ENCODE peak calls at places on chromosomes 5 and 9, in four cellular contexts. O, P, G and H are unnamed samples.
A peak's percentile ranks its signal among the peaks of the same experiment; 100 is the strongest.

GRCh38 chr9:35800530-35800929 is 9.1 kb downstream of the NPR2 start:
- DNase-seq in O (no peak), P (no peak), G (no peak), H (no peak)

GRCh38 chr5:1555011-1555807 is 31.4 kb upstream of the LPCAT1 start:
- DNase-seq in O (no peak), P (no peak), G (no peak), H (no peak)

GRCh38 chr5:20340123-20340522 is 352.1 kb upstream of the CDH18 start:
- DNase-seq in O (no peak), P (no peak), G (no peak), H (no peak)

GRCh38 chr9:33861917-33862453 is 45.0 kb downstream of the UBE2R2 start:
- DNase-seq in O (no peak), P (no peak), G (no peak), H (no peak)

GRCh38 chr5:74312746-74313145 is 327.8 kb downstream of the ENC1 start:
- DNase-seq in O (no peak), P (no peak), G (no peak), H (no peak)

GRCh38 chr9:16335788-16336580 is 534.5 kb downstream of the BNC2 start:
- DNase-seq in O (peak; percentile 95), P (no peak), G (no peak), H (no peak)

GRCh38 chr5:68070641-68071191 is 144.8 kb upstream of the PIK3R1 start:
- DNase-seq in O (no peak), P (no peak), G (peak; percentile 67), H (no peak)

GRCh38 chr5:36202521-36202961 is 39.2 kb downstream of the NADK2 start:
- DNase-seq in O (peak; percentile 15), P (no peak), G (no peak), H (no peak)

GRCh38 chr5:78549043-78549442 is 99.5 kb downstream of the LHFPL2 start:
- DNase-seq in O (no peak), P (no peak), G (no peak), H (no peak)

GRCh38 chr9:35996358-35996970 is 38.5 kb upstream of the OR2S2 start:
- DNase-seq in O (no peak), P (peak; percentile 74), G (no peak), H (no peak)

GRCh38 chr9:111743275-111743674 is 51.5 kb downstream of the SHOC1 start:
- DNase-seq in O (no peak), P (no peak), G (no peak), H (no peak)

GRCh38 chr9:72560086-72560485 is 38.7 kb downstream of the TMC1 start:
- DNase-seq in O (no peak), P (no peak), G (no peak), H (no peak)

GRCh38 chr5:167934561-167934971 is 356.9 kb upstream of the WWC1 start:
- DNase-seq in O (no peak), P (no peak), G (no peak), H (no peak)

GRCh38 chr9:27150758-27151431 is 41.9 kb downstream of the TEK start:
- DNase-seq in O (no peak), P (no peak), G (no peak), H (no peak)

GRCh38 chr9:121824651-121825480 is 173.4 kb downstream of the DAB2IP start:
- DNase-seq in O (no peak), P (peak; percentile 67), G (no peak), H (peak; percentile 16)

GRCh38 chr5:145854651-145855258 is 18.1 kb downstream of the GRXCR2 start:
- DNase-seq in O (peak; percentile 36), P (peak; percentile 68), G (no peak), H (peak; percentile 86)

GRCh38 chr5:150036513-150036912 is 36.0 kb downstream of the HMGXB3 start:
- DNase-seq in O (peak; percentile 93), P (no peak), G (no peak), H (peak; percentile 70)

GRCh38 chr5:90898330-90899013 is 339.9 kb downstream of the ADGRV1 start:
- DNase-seq in O (no peak), P (no peak), G (no peak), H (no peak)

GRCh38 chr9:99778308-99778707 is 43.4 kb upstream of the NR4A3 start:
- DNase-seq in O (peak; percentile 43), P (no peak), G (no peak), H (no peak)

GRCh38 chr5:142922223-142922952 is 152.2 kb downstream of the ARHGAP26 start:
- DNase-seq in O (no peak), P (no peak), G (peak; percentile 26), H (no peak)

GRCh38 chr9:97572196-97572891 is 60.8 kb downstream of the TSTD2 start:
- DNase-seq in O (no peak), P (no peak), G (no peak), H (no peak)

GRCh38 chr5:149162401-149163084 is 21.2 kb downstream of the ABLIM3 start:
- DNase-seq in O (no peak), P (no peak), G (no peak), H (no peak)

GRCh38 chr9:136172412-136173079 is 32.4 kb downstream of the LHX3 start:
- DNase-seq in O (no peak), P (peak; percentile 68), G (no peak), H (no peak)

GRCh38 chr5:98827161-98827560 is 53.7 kb downstream of the RGMB start:
- DNase-seq in O (peak; percentile 16), P (no peak), G (no peak), H (peak; percentile 56)

GRCh38 chr5:89343666-89344065 is 460.7 kb upstream of the MEF2C start:
- DNase-seq in O (no peak), P (no peak), G (peak; percentile 74), H (no peak)

GRCh38 chr5:173881811-173882575 is 6.2 kb upstream of the CPEB4 start:
- DNase-seq in O (no peak), P (no peak), G (no peak), H (no peak)

GRCh38 chr5:172091956-172092732 is 85.7 kb upstream of the FBXW11 start:
- DNase-seq in O (no peak), P (no peak), G (no peak), H (no peak)

DNA sequence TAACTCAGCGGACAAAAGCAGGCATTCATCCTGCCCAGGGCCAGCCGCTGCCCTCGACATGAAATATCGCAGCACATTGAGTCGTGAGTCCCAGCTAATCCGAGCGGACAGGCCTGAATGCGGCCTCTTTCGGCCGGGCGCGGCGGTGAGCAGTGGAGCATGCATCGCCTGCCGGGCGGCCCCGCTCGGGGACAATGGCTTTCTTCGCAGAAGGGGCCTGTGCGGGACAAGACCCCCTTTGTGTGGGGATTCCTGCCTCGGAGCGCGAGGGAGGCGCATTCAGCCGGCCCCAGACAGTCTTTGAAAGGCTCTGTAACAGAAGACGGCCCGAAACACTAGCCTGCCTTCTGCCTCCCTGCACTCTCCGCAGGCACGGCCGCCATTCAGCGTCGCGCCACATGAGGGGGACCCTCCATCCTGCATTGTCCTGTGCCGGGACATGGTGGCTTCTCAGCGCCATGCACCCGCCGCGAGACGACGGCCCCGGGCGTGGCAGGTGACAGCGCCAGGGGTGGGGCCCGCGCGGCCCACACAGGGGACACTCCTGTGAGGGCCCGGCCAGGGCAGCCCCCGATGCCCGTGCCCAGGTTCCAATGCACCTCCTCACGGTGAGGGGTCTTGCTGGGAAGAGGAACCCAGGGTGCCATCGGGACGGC is 52.0 kb downstream of the EXD3 start:
- DNase-seq in O (no peak), P (peak; percentile 54), G (no peak), H (no peak)
- TF ChIP-seq CTCF in O (no peak), P (no peak), G (no peak), H (no peak)

GRCh38 chr5:180313677-180314076 is 21.8 kb upstream of the MAPK9 start:
- DNase-seq in O (no peak), P (no peak), G (peak; percentile 60), H (peak; percentile 98)
- H3K4me3 ChIP-seq in O (peak overlapping the region; percentile 9), P (no peak overlapping the region), G (no peak overlapping the region), H (peak overlapping the region; percentile 54)

GRCh38 chr9:116555102-116555501 is 132.0 kb upstream of the TRIM32 start:
- DNase-seq in O (no peak), P (no peak), G (no peak), H (no peak)
- H3K36me3 ChIP-seq in O (no peaks in the 10 kb centered on the region), P (no peaks in the 10 kb centered on the region), G (no peaks in the 10 kb centered on the region), H (no peaks in the 10 kb centered on the region)

GRCh38 chr5:147359551-147359950 is 124.7 kb downstream of the STK32A start:
- DNase-seq in O (no peak), P (no peak), G (no peak), H (no peak)

GRCh38 chr5:147361441-147362175 is 126.8 kb downstream of the STK32A start:
- DNase-seq in O (no peak), P (no peak), G (no peak), H (no peak)
- TF ChIP-seq CTCF in O (no peak), P (no peak), G (no peak), H (no peak)

DNA sequence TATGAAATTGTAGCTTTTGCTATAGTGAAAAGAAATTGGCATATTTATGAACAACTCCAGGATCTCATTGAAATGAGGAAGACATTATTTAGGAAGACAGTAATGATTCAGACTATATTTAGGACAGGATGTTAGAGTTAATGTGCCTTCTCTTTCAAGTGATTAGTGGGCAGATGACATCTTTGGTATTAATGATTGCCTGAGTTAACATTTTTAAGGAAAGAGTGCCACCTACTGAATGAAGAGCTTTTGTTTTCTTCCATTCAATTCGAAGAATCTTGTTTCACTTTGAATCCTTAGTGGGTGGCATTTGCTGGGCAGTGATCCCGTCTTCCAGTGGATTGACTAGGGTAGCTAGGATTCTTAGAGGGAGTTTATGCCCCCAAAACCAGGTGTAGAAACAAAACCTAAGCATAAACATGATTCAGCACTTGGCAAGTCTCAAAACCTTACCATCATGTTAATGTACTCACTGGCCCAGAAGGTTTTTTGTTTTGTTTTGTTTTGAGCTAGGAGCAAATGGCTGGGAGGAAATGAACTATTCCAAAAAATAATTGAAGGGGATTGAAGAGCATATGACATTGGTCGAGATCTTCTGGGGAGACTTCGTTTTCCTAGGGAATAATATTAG is 23.2 kb downstream of the MAP3K1 start:
- DNase-seq in O (peak; percentile 51), P (no peak), G (peak; percentile 20), H (peak; percentile 39)
- H3K4me3 ChIP-seq in O (peak overlapping the region; percentile 12), P (no peak overlapping the region), G (no peak overlapping the region), H (no peak overlapping the region)

DNA sequence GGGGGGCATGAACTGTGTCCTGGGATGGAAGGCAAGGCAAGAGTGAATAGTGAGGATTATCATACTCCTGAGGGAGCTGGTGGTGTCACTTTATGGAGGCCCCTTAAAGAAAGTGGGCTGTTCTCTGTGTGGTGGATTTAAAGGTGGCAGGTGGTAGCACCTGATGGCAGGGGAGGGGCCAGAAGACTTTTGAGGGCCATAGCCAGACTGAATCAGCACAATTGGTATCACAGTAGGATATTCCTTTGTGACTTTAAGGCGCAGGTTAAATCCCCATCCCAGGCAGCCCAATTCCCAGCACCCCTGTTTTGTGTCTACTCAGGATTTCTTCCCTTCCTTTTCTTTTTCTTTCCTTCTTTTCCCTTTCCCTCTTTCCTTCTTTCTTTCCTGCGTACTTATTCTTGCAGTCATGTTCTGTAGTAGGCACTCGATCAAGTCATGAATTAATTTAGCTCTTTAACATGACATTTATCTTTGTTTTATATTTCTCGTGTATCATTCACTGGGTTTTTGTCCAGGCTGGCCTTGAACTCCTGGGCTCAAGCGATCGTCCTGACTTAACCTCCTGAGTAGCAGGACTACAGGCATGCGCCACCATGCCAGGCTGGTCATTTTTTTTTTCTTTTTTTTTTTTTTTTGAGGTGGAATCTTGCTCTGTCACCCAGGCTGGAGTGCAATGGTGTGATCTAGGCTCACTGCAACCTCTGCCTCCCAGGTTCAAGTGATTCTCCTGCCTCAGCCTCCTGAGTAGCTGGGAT is 11.0 kb upstream of the PCBD2 start:
- DNase-seq in O (no peak), P (no peak), G (no peak), H (no peak)
- H3K36me3 ChIP-seq in O (peaks cover under 1% of the 10 kb centered on the region), P (peaks cover 13% of the 10 kb centered on the region), G (peaks cover 3% of the 10 kb centered on the region), H (no peaks in the 10 kb centered on the region)